ENCODE peak calls at places on chromosome X, in ten cellular contexts. X, I, D, F, S, P, R, L, T and G are unnamed samples.

GRCh38 chrX:3549442-3549875 is 164.0 kb downstream of the PRKX start:
- DNase-seq in X (no peak), I (no peak), D (no peak), F (peak; percentile 23), S (no peak), P (no peak), R (no peak), L (peak; percentile 8), T (peak; percentile 18), G (no peak)

GRCh38 chrX:46912098-46912672 is at the start of gene JADE3:
- DNase-seq in X (peak; percentile 84), I (peak; percentile 66), D (peak; percentile 81), F (peak; percentile 62), S (peak; percentile 21), P (peak; percentile 31), R (peak; percentile 24), L (peak; percentile 76), T (peak; percentile 79), G (peak; percentile 71)

GRCh38 chrX:153689654-153690465 is 2.1 kb downstream of the SLC6A8 start:
- DNase-seq in X (peak; percentile 25), I (no peak), D (no peak), F (no peak), S (no peak), P (no peak), R (no peak), L (peak; percentile 52), T (no peak), G (peak; percentile 61)

GRCh38 chrX:153184787-153185186 is 5.7 kb downstream of the MAGEA1 start:
- DNase-seq in X (no peak), I (no peak), D (no peak), F (no peak), S (no peak), P (no peak), R (no peak), L (no peak), T (no peak), G (no peak)

GRCh38 chrX:130176354-130176776 is 4.6 kb downstream of the RAB33A start:
- DNase-seq in X (no peak), I (no peak), D (no peak), F (no peak), S (no peak), P (peak; percentile 54), R (no peak), L (no peak), T (no peak), G (no peak)

GRCh38 chrX:129606918-129607317 is 47.8 kb downstream of the APLN start:
- DNase-seq in X (peak; percentile 47), I (peak; percentile 56), D (peak; percentile 52), F (peak; percentile 18), S (no peak), P (no peak), R (peak; percentile 47), L (peak; percentile 77), T (peak; percentile 62), G (no peak)

GRCh38 chrX:71533850-71534515 is 1.1 kb downstream of the OGT start:
- DNase-seq in X (peak; percentile 47), I (peak; percentile 56), D (peak; percentile 55), F (peak; percentile 30), S (no peak), P (peak; percentile 57), R (peak; percentile 27), L (peak; percentile 30), T (peak; percentile 20), G (no peak)

GRCh38 chrX:85544609-85545008 is 165.1 kb upstream of the POF1B start:
- DNase-seq in X (no peak), I (peak; percentile 0), D (no peak), F (no peak), S (no peak), P (no peak), R (no peak), L (peak; percentile 37), T (no peak), G (no peak)

GRCh38 chrX:56499372-56499771 is 64.1 kb upstream of the UBQLN2 start:
- DNase-seq in X (no peak), I (no peak), D (no peak), F (no peak), S (no peak), P (no peak), R (no peak), L (peak; percentile 92), T (no peak), G (no peak)

GRCh38 chrX:8126092-8126491 is 45.0 kb downstream of the VCX2 start:
- DNase-seq in X (no peak), I (no peak), D (no peak), F (no peak), S (no peak), P (no peak), R (no peak), L (no peak), T (no peak), G (no peak)

GRCh38 chrX:51420610-51421009 is 75.8 kb downstream of the NUDT11 start:
- DNase-seq in X (no peak), I (peak; percentile 58), D (no peak), F (peak; percentile 7), S (no peak), P (no peak), R (no peak), L (peak; percentile 59), T (no peak), G (no peak)

GRCh38 chrX:135477576-135477975 is 42.9 kb upstream of the INTS6L start:
- DNase-seq in X (peak; percentile 62), I (peak; percentile 68), D (peak; percentile 40), F (peak; percentile 50), S (peak; percentile 51), P (no peak), R (peak; percentile 21), L (peak; percentile 81), T (peak; percentile 70), G (no peak)

GRCh38 chrX:125765347-125765746 is 400.7 kb downstream of the DCAF12L2 start:
- DNase-seq in X (no peak), I (no peak), D (no peak), F (no peak), S (no peak), P (no peak), R (no peak), L (no peak), T (no peak), G (no peak)

GRCh38 chrX:151711787-151712186 is 4.0 kb upstream of the FATE1 start:
- DNase-seq in X (no peak), I (no peak), D (no peak), F (no peak), S (no peak), P (no peak), R (no peak), L (no peak), T (no peak), G (no peak)

GRCh38 chrX:2351321-2351720 is 149.5 kb downstream of the DHRSX start:
- DNase-seq in X (no peak), I (peak; percentile 51), D (no peak), F (peak; percentile 93), S (no peak), P (no peak), R (no peak), L (peak; percentile 54), T (no peak), G (no peak)

GRCh38 chrX:107776649-107777535 is 641 bp upstream of the NCBP2L start:
- DNase-seq in X (peak; percentile 78), I (peak; percentile 93), D (peak; percentile 80), F (peak; percentile 78), S (peak; percentile 70), P (no peak), R (peak; percentile 87), L (peak; percentile 94), T (peak; percentile 80), G (peak; percentile 61)

GRCh38 chrX:72394518-72395163 is 88.9 kb upstream of the CITED1 start:
- DNase-seq in X (no peak), I (peak; percentile 63), D (peak; percentile 35), F (peak; percentile 16), S (peak; percentile 53), P (no peak), R (no peak), L (peak; percentile 18), T (no peak), G (peak; percentile 55)

DNA sequence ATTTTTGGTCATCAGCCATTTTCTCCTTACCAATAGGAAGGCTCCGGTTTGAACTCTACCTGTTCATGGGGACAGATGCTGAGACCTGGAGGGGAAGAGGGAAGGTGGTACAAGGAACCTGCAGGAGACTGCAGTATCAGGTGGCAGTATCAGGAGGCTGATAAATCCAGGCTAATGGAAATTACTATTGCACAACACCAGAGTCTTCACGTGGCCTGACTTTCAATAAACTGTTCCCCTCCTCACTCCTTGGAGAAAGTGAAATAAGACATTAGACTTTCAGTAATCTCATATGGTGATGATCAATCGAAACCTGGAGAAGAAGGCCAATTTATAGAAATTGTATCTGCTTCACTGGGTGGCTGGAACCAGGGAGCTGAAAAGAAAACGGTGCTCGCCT is 46.2 kb upstream of the BCOR start:
- DNase-seq in X (no peak), I (no peak), D (no peak), F (no peak), S (no peak), P (no peak), R (no peak), L (no peak), T (no peak), G (no peak)
- H3K4me3 ChIP-seq in X (no peak overlapping the region), I (no peak overlapping the region), D (no peak overlapping the region), F (no peak overlapping the region), S (no peak overlapping the region), P (no peak overlapping the region), R (no peak overlapping the region), L (no peak overlapping the region), T (no peak overlapping the region), G (no peak overlapping the region)

GRCh38 chrX:20116575-20117240 is at the start of gene MAP7D2:
- DNase-seq in X (no peak), I (no peak), D (no peak), F (no peak), S (no peak), P (no peak), R (no peak), L (no peak), T (no peak), G (no peak)
- H3K4me3 ChIP-seq in X (peak within 1 kb of the TSS; percentile 2), I (no peak within 1 kb of the TSS), D (peak within 1 kb of the TSS; percentile 19), F (peak within 1 kb of the TSS; percentile 32), S (peak within 1 kb of the TSS; percentile 37), P (no peak within 1 kb of the TSS), R (no peak within 1 kb of the TSS), L (no peak within 1 kb of the TSS), T (no peak within 1 kb of the TSS), G (peak within 1 kb of the TSS; percentile 53)

DNA sequence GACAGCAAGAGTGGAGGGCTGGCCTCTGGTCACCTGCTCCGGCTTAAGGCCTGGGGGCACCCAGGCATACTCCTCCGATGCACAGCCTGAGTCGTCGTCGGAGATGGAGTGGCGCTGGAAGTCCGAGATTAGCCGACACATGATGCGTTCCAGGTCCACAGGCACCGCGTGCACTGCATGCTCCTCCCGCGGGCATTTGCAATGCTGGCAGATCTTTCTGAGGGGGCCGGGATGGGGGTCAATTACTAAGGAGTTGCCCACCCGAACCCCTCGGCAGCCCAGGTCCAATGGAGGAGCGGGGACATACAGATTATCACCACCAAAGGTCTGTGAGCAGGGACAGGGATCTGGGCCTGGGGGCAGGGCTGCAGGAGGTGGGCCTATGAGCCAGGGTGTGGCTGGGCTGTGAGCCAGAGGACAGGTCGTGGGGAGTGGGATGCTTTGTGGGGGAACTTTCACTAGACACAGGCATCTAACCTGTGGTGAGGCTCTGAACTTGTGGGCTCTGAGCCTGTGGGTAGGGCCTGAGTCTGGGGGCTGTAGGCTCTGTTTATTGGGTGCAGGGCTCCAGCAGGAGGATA is 2.4 kb downstream of the PRICKLE3 start:
- DNase-seq in X (no peak), I (no peak), D (peak; percentile 64), F (no peak), S (no peak), P (no peak), R (no peak), L (no peak), T (no peak), G (no peak)
- H3K4me3 ChIP-seq in X (no peak overlapping the region), I (peak overlapping the region; percentile 11), D (no peak overlapping the region), F (peak overlapping the region; percentile 68), S (peak overlapping the region; percentile 15), P (no peak overlapping the region), R (no peak overlapping the region), L (peak overlapping the region; percentile 61), T (no peak overlapping the region), G (peak overlapping the region; percentile 66)

GRCh38 chrX:29665532-29665931 is 549.8 kb upstream of the MAGEB2 start:
- DNase-seq in X (no peak), I (no peak), D (no peak), F (no peak), S (no peak), P (no peak), R (no peak), L (no peak), T (no peak), G (no peak)
- H3K4me3 ChIP-seq in X (no peak overlapping the region), I (no peak overlapping the region), D (no peak overlapping the region), F (no peak overlapping the region), S (no peak overlapping the region), P (no peak overlapping the region), R (no peak overlapping the region), L (no peak overlapping the region), T (no peak overlapping the region), G (no peak overlapping the region)